ENCODE peak calls at places on chromosomes 2 and 18, in seven cellular contexts. One of them, this sample, is unnamed.

GRCh38 chr18:7576685-7577084 is 9.6 kb downstream of the PTPRM start:
- DNase-seq in central memory CD4-positive, alpha-beta T cell: no peak
- DNase-seq in pancreas: no peak
- DNase-seq in kidney tubule cell: peak
- DNase-seq in gastrocnemius medialis: no peak
- DNase-seq in kidney epithelial cell: no peak
- DNase-seq in NCI-H1092 treated with DMSO at 0.1 percent for 48 hours: no peak
- DNase-seq in this sample: no peak

GRCh38 chr2:88671786-88672427 is 19.6 kb upstream of the RPIA start:
- DNase-seq in central memory CD4-positive, alpha-beta T cell: peak
- DNase-seq in pancreas: peak
- DNase-seq in kidney tubule cell: peak
- DNase-seq in gastrocnemius medialis: no peak
- DNase-seq in kidney epithelial cell: peak
- DNase-seq in NCI-H1092 treated with DMSO at 0.1 percent for 48 hours: peak
- DNase-seq in this sample: no peak

GRCh38 chr18:22558945-22559385 is 141.2 kb upstream of the CTAGE1 start:
- DNase-seq in central memory CD4-positive, alpha-beta T cell: no peak
- DNase-seq in pancreas: peak
- DNase-seq in kidney tubule cell: peak
- DNase-seq in gastrocnemius medialis: no peak
- DNase-seq in kidney epithelial cell: no peak
- DNase-seq in NCI-H1092 treated with DMSO at 0.1 percent for 48 hours: no peak
- DNase-seq in this sample: no peak

GRCh38 chr2:233133239-233133638 is 73.1 kb downstream of the INPP5D start:
- DNase-seq in central memory CD4-positive, alpha-beta T cell: no peak
- DNase-seq in pancreas: no peak
- DNase-seq in kidney tubule cell: no peak
- DNase-seq in gastrocnemius medialis: no peak
- DNase-seq in kidney epithelial cell: no peak
- DNase-seq in NCI-H1092 treated with DMSO at 0.1 percent for 48 hours: no peak
- DNase-seq in this sample: no peak

GRCh38 chr18:12989397-12990127 is 1.6 kb upstream of the CEP192 start:
- DNase-seq in central memory CD4-positive, alpha-beta T cell: no peak
- DNase-seq in pancreas: no peak
- DNase-seq in kidney tubule cell: peak
- DNase-seq in gastrocnemius medialis: peak
- DNase-seq in kidney epithelial cell: no peak
- DNase-seq in NCI-H1092 treated with DMSO at 0.1 percent for 48 hours: no peak
- DNase-seq in this sample: no peak

GRCh38 chr2:85804583-85804982 is 50.8 kb downstream of the ATOH8 start:
- DNase-seq in central memory CD4-positive, alpha-beta T cell: no peak
- DNase-seq in pancreas: no peak
- DNase-seq in kidney tubule cell: peak
- DNase-seq in gastrocnemius medialis: no peak
- DNase-seq in kidney epithelial cell: no peak
- DNase-seq in NCI-H1092 treated with DMSO at 0.1 percent for 48 hours: no peak
- DNase-seq in this sample: no peak

GRCh38 chr2:34825671-34826070 is 1226.6 kb upstream of the FAM98A start:
- DNase-seq in central memory CD4-positive, alpha-beta T cell: no peak
- DNase-seq in pancreas: no peak
- DNase-seq in kidney tubule cell: no peak
- DNase-seq in gastrocnemius medialis: no peak
- DNase-seq in kidney epithelial cell: no peak
- DNase-seq in NCI-H1092 treated with DMSO at 0.1 percent for 48 hours: no peak
- DNase-seq in this sample: no peak

GRCh38 chr2:12715878-12716249 is 872 bp upstream of the TRIB2 start:
- DNase-seq in central memory CD4-positive, alpha-beta T cell: peak
- DNase-seq in pancreas: peak
- DNase-seq in kidney tubule cell: peak
- DNase-seq in gastrocnemius medialis: no peak
- DNase-seq in kidney epithelial cell: no peak
- DNase-seq in NCI-H1092 treated with DMSO at 0.1 percent for 48 hours: peak
- DNase-seq in this sample: peak

GRCh38 chr18:24271381-24272331 is 126.0 kb downstream of the OSBPL1A start:
- DNase-seq in central memory CD4-positive, alpha-beta T cell: no peak
- DNase-seq in pancreas: peak
- DNase-seq in kidney tubule cell: peak
- DNase-seq in gastrocnemius medialis: peak
- DNase-seq in kidney epithelial cell: peak
- DNase-seq in NCI-H1092 treated with DMSO at 0.1 percent for 48 hours: peak
- DNase-seq in this sample: peak

GRCh38 chr2:103798291-103798690 is 1036.5 kb downstream of the TMEM182 start:
- DNase-seq in central memory CD4-positive, alpha-beta T cell: no peak
- DNase-seq in pancreas: no peak
- DNase-seq in kidney tubule cell: no peak
- DNase-seq in gastrocnemius medialis: no peak
- DNase-seq in kidney epithelial cell: no peak
- DNase-seq in NCI-H1092 treated with DMSO at 0.1 percent for 48 hours: no peak
- DNase-seq in this sample: no peak

GRCh38 chr2:109352066-109352897 is 223.3 kb downstream of the SH3RF3 start:
- DNase-seq in central memory CD4-positive, alpha-beta T cell: no peak
- DNase-seq in pancreas: no peak
- DNase-seq in kidney tubule cell: no peak
- DNase-seq in gastrocnemius medialis: no peak
- DNase-seq in kidney epithelial cell: no peak
- DNase-seq in NCI-H1092 treated with DMSO at 0.1 percent for 48 hours: no peak
- DNase-seq in this sample: no peak

GRCh38 chr2:120432293-120432975 is 86.5 kb downstream of the INHBB start:
- DNase-seq in central memory CD4-positive, alpha-beta T cell: no peak
- DNase-seq in pancreas: no peak
- DNase-seq in kidney tubule cell: no peak
- DNase-seq in gastrocnemius medialis: no peak
- DNase-seq in kidney epithelial cell: no peak
- DNase-seq in NCI-H1092 treated with DMSO at 0.1 percent for 48 hours: no peak
- DNase-seq in this sample: no peak

GRCh38 chr2:112433932-112434730 is 686 bp upstream of the RGPD8 start:
- DNase-seq in central memory CD4-positive, alpha-beta T cell: no peak
- DNase-seq in pancreas: no peak
- DNase-seq in kidney tubule cell: no peak
- DNase-seq in gastrocnemius medialis: no peak
- DNase-seq in kidney epithelial cell: no peak
- DNase-seq in NCI-H1092 treated with DMSO at 0.1 percent for 48 hours: no peak
- DNase-seq in this sample: no peak

GRCh38 chr2:120692691-120693090 is 43.0 kb upstream of the GLI2 start:
- DNase-seq in central memory CD4-positive, alpha-beta T cell: no peak
- DNase-seq in pancreas: no peak
- DNase-seq in kidney tubule cell: no peak
- DNase-seq in gastrocnemius medialis: no peak
- DNase-seq in kidney epithelial cell: no peak
- DNase-seq in NCI-H1092 treated with DMSO at 0.1 percent for 48 hours: no peak
- DNase-seq in this sample: no peak

GRCh38 chr2:109230980-109231420 is 102.0 kb downstream of the SH3RF3 start:
- DNase-seq in central memory CD4-positive, alpha-beta T cell: no peak
- DNase-seq in pancreas: no peak
- DNase-seq in kidney tubule cell: no peak
- DNase-seq in gastrocnemius medialis: peak
- DNase-seq in kidney epithelial cell: no peak
- DNase-seq in NCI-H1092 treated with DMSO at 0.1 percent for 48 hours: no peak
- DNase-seq in this sample: no peak

GRCh38 chr2:27133195-27133875 is 1.1 kb downstream of the PREB start:
- DNase-seq in central memory CD4-positive, alpha-beta T cell: no peak
- DNase-seq in pancreas: no peak
- DNase-seq in kidney tubule cell: peak
- DNase-seq in gastrocnemius medialis: peak
- DNase-seq in kidney epithelial cell: no peak
- DNase-seq in NCI-H1092 treated with DMSO at 0.1 percent for 48 hours: no peak
- DNase-seq in this sample: no peak

GRCh38 chr2:98086491-98087446 is at the start of gene VWA3B:
- DNase-seq in central memory CD4-positive, alpha-beta T cell: no peak
- DNase-seq in pancreas: peak
- DNase-seq in kidney tubule cell: peak
- DNase-seq in gastrocnemius medialis: peak
- DNase-seq in kidney epithelial cell: no peak
- DNase-seq in NCI-H1092 treated with DMSO at 0.1 percent for 48 hours: peak
- DNase-seq in this sample: peak

GRCh38 chr2:241860184-241861078 is 1.7 kb upstream of the PDCD1 start:
- DNase-seq in central memory CD4-positive, alpha-beta T cell: no peak
- DNase-seq in pancreas: no peak
- DNase-seq in kidney tubule cell: no peak
- DNase-seq in gastrocnemius medialis: no peak
- DNase-seq in kidney epithelial cell: no peak
- DNase-seq in NCI-H1092 treated with DMSO at 0.1 percent for 48 hours: no peak
- DNase-seq in this sample: no peak

GRCh38 chr2:230155359-230155758 is 64.4 kb downstream of the SP110 start:
- DNase-seq in central memory CD4-positive, alpha-beta T cell: no peak
- DNase-seq in pancreas: no peak
- DNase-seq in kidney tubule cell: no peak
- DNase-seq in gastrocnemius medialis: no peak
- DNase-seq in kidney epithelial cell: no peak
- DNase-seq in NCI-H1092 treated with DMSO at 0.1 percent for 48 hours: no peak
- DNase-seq in this sample: no peak

GRCh38 chr2:132804045-132804444 is 134.0 kb upstream of the LYPD1 start:
- DNase-seq in central memory CD4-positive, alpha-beta T cell: no peak
- DNase-seq in pancreas: no peak
- DNase-seq in kidney tubule cell: peak
- DNase-seq in gastrocnemius medialis: no peak
- DNase-seq in kidney epithelial cell: peak
- DNase-seq in NCI-H1092 treated with DMSO at 0.1 percent for 48 hours: peak
- DNase-seq in this sample: no peak

GRCh38 chr18:45733535-45733934 is 9.6 kb downstream of the SLC14A1 start:
- DNase-seq in central memory CD4-positive, alpha-beta T cell: no peak
- DNase-seq in pancreas: no peak
- DNase-seq in kidney tubule cell: no peak
- DNase-seq in gastrocnemius medialis: no peak
- DNase-seq in kidney epithelial cell: no peak
- DNase-seq in NCI-H1092 treated with DMSO at 0.1 percent for 48 hours: no peak
- DNase-seq in this sample: no peak

GRCh38 chr18:70234667-70235459 is 29.4 kb upstream of the RTTN start:
- DNase-seq in central memory CD4-positive, alpha-beta T cell: no peak
- DNase-seq in pancreas: no peak
- DNase-seq in kidney tubule cell: no peak
- DNase-seq in gastrocnemius medialis: no peak
- DNase-seq in kidney epithelial cell: no peak
- DNase-seq in NCI-H1092 treated with DMSO at 0.1 percent for 48 hours: no peak
- DNase-seq in this sample: no peak

GRCh38 chr2:12770569-12770968 is 53.8 kb downstream of the TRIB2 start:
- DNase-seq in central memory CD4-positive, alpha-beta T cell: no peak
- DNase-seq in pancreas: no peak
- DNase-seq in kidney tubule cell: no peak
- DNase-seq in gastrocnemius medialis: no peak
- DNase-seq in kidney epithelial cell: no peak
- DNase-seq in NCI-H1092 treated with DMSO at 0.1 percent for 48 hours: no peak
- DNase-seq in this sample: no peak

GRCh38 chr2:134558208-134558890 is 160.5 kb downstream of the TMEM163 start:
- DNase-seq in central memory CD4-positive, alpha-beta T cell: no peak
- DNase-seq in pancreas: no peak
- DNase-seq in kidney tubule cell: no peak
- DNase-seq in gastrocnemius medialis: no peak
- DNase-seq in kidney epithelial cell: no peak
- DNase-seq in NCI-H1092 treated with DMSO at 0.1 percent for 48 hours: peak
- DNase-seq in this sample: no peak

GRCh38 chr2:25079050-25079635 is 37.3 kb downstream of the EFR3B start:
- DNase-seq in central memory CD4-positive, alpha-beta T cell: no peak
- DNase-seq in pancreas: no peak
- DNase-seq in kidney tubule cell: no peak
- DNase-seq in gastrocnemius medialis: no peak
- DNase-seq in kidney epithelial cell: no peak
- DNase-seq in NCI-H1092 treated with DMSO at 0.1 percent for 48 hours: peak
- DNase-seq in this sample: no peak

GRCh38 chr2:71615769-71616730 is 162.7 kb downstream of the DYSF start:
- DNase-seq in central memory CD4-positive, alpha-beta T cell: no peak
- DNase-seq in pancreas: peak
- DNase-seq in kidney tubule cell: no peak
- DNase-seq in gastrocnemius medialis: no peak
- DNase-seq in kidney epithelial cell: no peak
- DNase-seq in NCI-H1092 treated with DMSO at 0.1 percent for 48 hours: no peak
- DNase-seq in this sample: peak

GRCh38 chr2:201883559-201883958 is 77.2 kb downstream of the CDK15 start:
- DNase-seq in central memory CD4-positive, alpha-beta T cell: no peak
- DNase-seq in pancreas: peak
- DNase-seq in kidney tubule cell: no peak
- DNase-seq in gastrocnemius medialis: peak
- DNase-seq in kidney epithelial cell: no peak
- DNase-seq in NCI-H1092 treated with DMSO at 0.1 percent for 48 hours: peak
- DNase-seq in this sample: no peak

GRCh38 chr2:70181363-70181956 is 9.4 kb downstream of the C2orf42 start:
- DNase-seq in central memory CD4-positive, alpha-beta T cell: no peak
- DNase-seq in pancreas: no peak
- DNase-seq in kidney tubule cell: no peak
- DNase-seq in gastrocnemius medialis: no peak
- DNase-seq in kidney epithelial cell: no peak
- DNase-seq in NCI-H1092 treated with DMSO at 0.1 percent for 48 hours: no peak
- DNase-seq in this sample: no peak

GRCh38 chr2:55115795-55116597 is 65.7 kb upstream of the RTN4 start:
- DNase-seq in central memory CD4-positive, alpha-beta T cell: no peak
- DNase-seq in pancreas: no peak
- DNase-seq in kidney tubule cell: peak
- DNase-seq in gastrocnemius medialis: no peak
- DNase-seq in kidney epithelial cell: peak
- DNase-seq in NCI-H1092 treated with DMSO at 0.1 percent for 48 hours: no peak
- DNase-seq in this sample: no peak

GRCh38 chr2:7660816-7661215 is 743.6 kb downstream of the RNF144A start:
- DNase-seq in central memory CD4-positive, alpha-beta T cell: no peak
- DNase-seq in pancreas: no peak
- DNase-seq in kidney tubule cell: no peak
- DNase-seq in gastrocnemius medialis: no peak
- DNase-seq in kidney epithelial cell: no peak
- DNase-seq in NCI-H1092 treated with DMSO at 0.1 percent for 48 hours: peak
- DNase-seq in this sample: no peak

GRCh38 chr2:103991591-103991990 is 862.3 kb upstream of the POU3F3 start:
- DNase-seq in central memory CD4-positive, alpha-beta T cell: no peak
- DNase-seq in pancreas: no peak
- DNase-seq in kidney tubule cell: peak
- DNase-seq in gastrocnemius medialis: no peak
- DNase-seq in kidney epithelial cell: no peak
- DNase-seq in NCI-H1092 treated with DMSO at 0.1 percent for 48 hours: no peak
- DNase-seq in this sample: no peak

GRCh38 chr2:233079953-233080835 is 20.1 kb downstream of the INPP5D start:
- DNase-seq in central memory CD4-positive, alpha-beta T cell: no peak
- DNase-seq in pancreas: no peak
- DNase-seq in kidney tubule cell: no peak
- DNase-seq in gastrocnemius medialis: no peak
- DNase-seq in kidney epithelial cell: no peak
- DNase-seq in NCI-H1092 treated with DMSO at 0.1 percent for 48 hours: no peak
- DNase-seq in this sample: no peak